ENCODE peak calls at places on chromosomes 4 and X, in five cellular contexts. R is H1, Y is K562, I is GM12878, G is HepG2. O is an unnamed sample.

GRCh38 chr4:7759221-7759620 is 180.4 kb downstream of the AFAP1 start:
- DNase-seq in Y (no peak), I (no peak), R (no peak), G (no peak), O (no peak)

GRCh38 chr4:113434247-113434587 is 327.3 kb downstream of the CAMK2D start:
- DNase-seq in Y (no peak), I (no peak), G (peak), R (no peak), O (no peak)

GRCh38 chr4:36285784-36286480 is 4.5 kb downstream of the DTHD1 start:
- DNase-seq in I (peak), R (no peak), G (no peak), Y (no peak), O (no peak)

GRCh38 chr4:75724867-75725724 is 719 bp downstream of the USO1 start:
- DNase-seq in G (peak), I (peak), Y (peak), R (peak), O (peak)

GRCh38 chr4:42673084-42673429 is 16.2 kb upstream of the ATP8A1 start:
- DNase-seq in R (no peak), I (no peak), Y (no peak), G (no peak), O (no peak)

GRCh38 chrX:106247162-106247561 is 79.1 kb downstream of the PWWP3B start:
- DNase-seq in G (no peak), I (no peak), R (no peak), Y (no peak), O (no peak)

GRCh38 chrX:103927030-103927429 is 35.4 kb upstream of the TMSB15B start:
- DNase-seq in Y (no peak), I (no peak), R (no peak), G (no peak), O (no peak)

GRCh38 chr4:56958111-56958517 is 19.3 kb downstream of the NOA1 start:
- DNase-seq in Y (no peak), I (no peak), R (no peak), G (no peak), O (no peak)

GRCh38 chr4:3533421-3533820 is 1.2 kb upstream of the LRPAP1 start:
- DNase-seq in I (no peak), R (no peak), G (no peak), Y (no peak), O (no peak)

GRCh38 chr4:108030332-108030731 is 40.6 kb downstream of the HADH start:
- DNase-seq in G (peak), R (no peak), Y (peak), I (no peak), O (peak)

GRCh38 chrX:142663330-142664095 is 362.2 kb upstream of the SPANXN4 start:
- DNase-seq in G (no peak), I (no peak), R (no peak), Y (no peak), O (no peak)

GRCh38 chr4:164779811-164780216 is 25.9 kb downstream of the SMIM31 start:
- DNase-seq in G (peak), I (peak), Y (peak), R (peak), O (peak)

GRCh38 chr4:109826719-109827118 is 1.1 kb upstream of the RRH start:
- DNase-seq in Y (peak), R (no peak), G (no peak), I (no peak), O (peak)

GRCh38 chrX:9132036-9132435 is 98.1 kb upstream of the FAM9B start:
- DNase-seq in G (no peak), I (no peak), R (no peak), Y (no peak), O (no peak)

GRCh38 chr4:57426779-57427395 is 316.7 kb upstream of the IGFBP7 start:
- DNase-seq in Y (peak), R (peak), I (no peak), G (peak), O (peak)

GRCh38 chr4:152605641-152606304 is 69.9 kb upstream of the FBXW7 start:
- DNase-seq in R (no peak), I (no peak), G (no peak), Y (no peak), O (peak)

GRCh38 chrX:861335-861890 is 230.8 kb downstream of the SHOX start:
- DNase-seq in Y (no peak), R (peak), I (no peak), G (no peak), O (no peak)

GRCh38 chrX:8981742-8982141 is 52.2 kb downstream of the FAM9B start:
- DNase-seq in G (no peak), R (no peak), Y (no peak), I (no peak), O (no peak)

GRCh38 chr4:82851318-82851717 is 39.6 kb downstream of the SEC31A start:
- DNase-seq in R (no peak), I (no peak), Y (no peak), G (no peak), O (no peak)

GRCh38 chr4:26870576-26871260 is 10.1 kb downstream of the STIM2 start:
- DNase-seq in R (no peak), I (no peak), Y (no peak), G (no peak), O (peak)

GRCh38 chr4:100261346-100261745 is 71.1 kb upstream of the DDIT4L start:
- DNase-seq in Y (no peak), I (no peak), G (no peak), R (no peak), O (no peak)

GRCh38 chr4:37243722-37244582 is 591 bp upstream of the NWD2 start:
- DNase-seq in R (peak), I (no peak), G (peak), Y (no peak), O (peak)

GRCh38 chrX:103882999-103883398 is 50.9 kb upstream of the RAB9B start:
- DNase-seq in R (no peak), G (no peak), Y (no peak), I (no peak), O (no peak)

GRCh38 chr4:1488357-1488756 is 82.1 kb upstream of the NKX1-1 start:
- DNase-seq in I (no peak), G (no peak), Y (no peak), R (no peak), O (no peak)

GRCh38 chrX:51334276-51334675 is 1.7 kb downstream of the NUDT10 start:
- DNase-seq in G (no peak), Y (no peak), I (no peak), R (no peak), O (no peak)
- H3K4me3 ChIP-seq in G (no peak), Y (no peak), I (no peak), R (peak), O (no peak)

GRCh38 chrX:72498782-72499181 is 73.9 kb downstream of the HDAC8 start:
- DNase-seq in Y (no peak), G (no peak), R (no peak), I (peak), O (no peak)
- TF ChIP-seq TAF1 in Y (no peak), G (no peak), R (no peak), I (no peak), O (no peak)

DNA sequence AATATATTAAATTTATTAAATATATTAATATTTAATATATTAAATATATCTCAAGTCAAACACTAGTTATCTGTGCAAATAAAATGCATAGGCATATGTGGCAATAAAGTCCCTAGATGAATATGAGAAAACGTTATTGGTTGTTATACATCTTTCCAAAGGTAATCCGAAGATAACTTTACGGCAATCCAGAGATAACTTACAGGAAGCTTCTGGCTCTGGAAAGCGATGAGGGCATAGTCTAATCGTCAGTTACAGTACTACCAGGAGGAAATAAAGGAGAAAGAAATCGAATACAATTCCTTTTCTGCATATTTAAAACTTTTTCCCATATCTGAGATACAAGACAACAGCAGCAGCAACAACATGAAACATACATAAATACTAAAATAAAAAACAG is 35.3 kb downstream of the CNOT6L start:
- DNase-seq in Y (no peak), R (no peak), G (no peak), I (no peak), O (no peak)
- H3K4me2 ChIP-seq in Y (no peak), R (no peak), G (no peak), I (no peak), O (no peak)

GRCh38 chr4:140556372-140557085 is 12.2 kb downstream of the UCP1 start:
- DNase-seq in Y (no peak), R (no peak), G (no peak), I (peak), O (no peak)
- H3K4me3 ChIP-seq in Y (no peak), R (no peak), G (no peak), I (peak), O (no peak)

DNA sequence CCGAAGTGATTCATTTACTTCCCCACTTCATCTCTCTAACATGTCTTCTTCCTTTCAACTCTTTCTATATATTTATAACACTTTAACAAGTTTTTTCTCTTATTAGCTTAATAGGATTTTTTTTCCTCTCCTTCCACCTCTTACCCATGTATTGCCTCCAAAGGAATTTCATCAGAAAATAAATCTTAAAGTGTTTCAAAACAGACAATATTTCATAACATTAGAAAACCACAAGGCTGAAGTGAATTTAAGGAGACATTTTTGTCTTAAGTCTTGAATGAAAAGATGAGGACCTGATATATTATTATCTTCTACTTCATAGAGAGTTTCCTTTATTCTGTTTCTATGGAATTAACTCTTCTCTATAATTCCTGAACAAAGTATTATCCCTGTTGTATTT is 101.4 kb downstream of the PDGFC start:
- DNase-seq in R (no peak), I (no peak), Y (no peak), G (no peak), O (no peak)
- TF ChIP-seq TAF1 in R (no peak), I (no peak), Y (no peak), G (no peak), O (no peak)

DNA sequence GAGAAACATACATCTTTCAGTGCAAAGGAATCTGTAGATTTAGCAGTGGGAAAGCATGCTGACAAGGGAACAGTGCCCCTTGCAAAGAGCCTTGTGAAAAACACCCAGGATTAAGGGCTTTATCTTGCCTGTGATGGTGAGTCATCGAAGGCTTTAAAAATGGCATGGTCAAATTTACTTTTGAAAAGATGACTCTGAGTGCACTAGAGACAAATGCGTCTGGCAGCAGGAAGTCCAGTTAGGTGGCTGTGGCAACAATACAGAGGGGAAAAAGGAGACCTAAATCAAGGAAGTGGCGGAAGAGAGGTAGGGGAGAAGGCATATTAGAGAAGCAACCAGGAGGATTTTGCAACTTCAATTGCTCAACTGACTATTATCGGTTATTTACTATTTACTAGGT is 472.6 kb upstream of the CPEB2 start:
- DNase-seq in G (no peak), R (peak), I (no peak), Y (no peak), O (no peak)
- H3K4me2 ChIP-seq in G (no peak), R (no peak), I (no peak), Y (no peak), O (no peak)

GRCh38 chr4:73707918-73708577 is 32.3 kb upstream of the CXCL8 start:
- DNase-seq in G (no peak), R (no peak), Y (peak), I (no peak), O (no peak)
- H3K4me3 ChIP-seq in G (no peak), R (no peak), Y (no peak), I (no peak), O (peak)

DNA sequence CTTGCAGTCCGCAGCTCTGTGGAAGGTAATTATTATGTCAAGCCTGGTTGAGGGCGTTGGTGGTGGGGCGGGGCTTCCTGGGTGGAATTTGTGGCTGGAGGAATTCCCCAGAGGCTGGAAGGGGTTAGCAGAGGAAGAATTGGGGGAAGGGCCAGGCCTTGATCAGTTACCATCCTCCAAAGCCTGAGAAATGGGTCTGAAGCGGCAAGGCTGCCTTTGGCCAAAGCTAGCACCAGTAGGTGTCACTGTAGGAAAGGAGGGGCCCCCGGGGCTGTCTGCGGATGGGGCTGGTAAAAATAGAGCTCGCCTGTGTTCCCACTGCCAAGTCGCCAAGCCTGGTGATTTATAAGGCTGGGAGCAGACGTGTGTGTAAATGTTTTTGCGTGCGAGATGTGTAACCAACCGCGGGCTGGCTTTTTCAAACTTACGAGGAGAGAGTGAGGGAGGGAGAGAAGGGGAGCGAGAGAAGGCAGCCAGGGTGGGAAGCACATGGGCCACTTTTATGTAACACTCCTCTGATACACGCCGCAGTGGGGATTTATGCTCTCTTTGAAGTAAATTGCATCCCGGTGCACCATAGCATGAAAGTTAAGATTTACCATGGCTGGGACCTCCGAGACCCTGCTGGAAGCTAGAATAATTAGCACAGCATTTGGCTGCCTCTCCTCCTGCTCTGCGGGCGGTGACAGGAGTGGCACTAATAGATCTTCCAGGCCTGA is 366.9 kb downstream of the BCOR start:
- DNase-seq in I (no peak), G (peak), Y (peak), R (peak), O (peak)
- TF ChIP-seq TAF1 in I (no peak), G (no peak), Y (no peak), R (no peak), O (no peak)